ENCODE peak calls at places on chromosome 12, in ten cellular contexts. One of them, this sample, is unnamed.

GRCh38 chr12:88172844-88173407 is 30.8 kb downstream of the TMTC3 start:
- DNase-seq in stimulated activated CD8-positive, alpha-beta memory T cell treated with anti-CD3 and anti-CD28 coated beads, Interleukin-12 subunit alpha, Interleukin-12 subunit beta, amount 100 ng/mL, for 1 hour: no peak
- DNase-seq in G401: no peak
- DNase-seq in aorta: no peak
- DNase-seq in nephron progenitor cell: no peak
- DNase-seq in ecto neural progenitor cell: no peak
- DNase-seq in gastrocnemius medialis: no peak
- DNase-seq in AG04450: no peak
- DNase-seq in D341Med: no peak
- DNase-seq in NCI-H1092 treated with DMSO at 0.1 percent for 48 hours: no peak
- DNase-seq in this sample: no peak

GRCh38 chr12:53327435-53328042 is 6.1 kb upstream of the AAAS start:
- DNase-seq in nephron progenitor cell: no peak
- DNase-seq in aorta: no peak
- DNase-seq in ecto neural progenitor cell: no peak
- DNase-seq in gastrocnemius medialis: no peak
- DNase-seq in stimulated activated CD8-positive, alpha-beta memory T cell treated with anti-CD3 and anti-CD28 coated beads, Interleukin-12 subunit alpha, Interleukin-12 subunit beta, amount 100 ng/mL, for 1 hour: no peak
- DNase-seq in G401: peak
- DNase-seq in NCI-H1092 treated with DMSO at 0.1 percent for 48 hours: no peak
- DNase-seq in AG04450: no peak
- DNase-seq in D341Med: no peak
- DNase-seq in this sample: no peak

GRCh38 chr12:6828671-6829531 is 694 bp downstream of the P3H3 start:
- DNase-seq in NCI-H1092 treated with DMSO at 0.1 percent for 48 hours: peak
- DNase-seq in AG04450: no peak
- DNase-seq in D341Med: peak
- DNase-seq in gastrocnemius medialis: no peak
- DNase-seq in stimulated activated CD8-positive, alpha-beta memory T cell treated with anti-CD3 and anti-CD28 coated beads, Interleukin-12 subunit alpha, Interleukin-12 subunit beta, amount 100 ng/mL, for 1 hour: no peak
- DNase-seq in G401: peak
- DNase-seq in aorta: peak
- DNase-seq in nephron progenitor cell: peak
- DNase-seq in ecto neural progenitor cell: peak
- DNase-seq in this sample: peak

GRCh38 chr12:101697197-101697929 is at the start of gene CHPT1:
- DNase-seq in gastrocnemius medialis: peak
- DNase-seq in stimulated activated CD8-positive, alpha-beta memory T cell treated with anti-CD3 and anti-CD28 coated beads, Interleukin-12 subunit alpha, Interleukin-12 subunit beta, amount 100 ng/mL, for 1 hour: peak
- DNase-seq in D341Med: peak
- DNase-seq in NCI-H1092 treated with DMSO at 0.1 percent for 48 hours: peak
- DNase-seq in AG04450: no peak
- DNase-seq in aorta: peak
- DNase-seq in ecto neural progenitor cell: peak
- DNase-seq in G401: peak
- DNase-seq in nephron progenitor cell: peak
- DNase-seq in this sample: peak

GRCh38 chr12:47989666-47990065 is 14.6 kb downstream of the COL2A1 start:
- DNase-seq in gastrocnemius medialis: no peak
- DNase-seq in ecto neural progenitor cell: no peak
- DNase-seq in D341Med: no peak
- DNase-seq in NCI-H1092 treated with DMSO at 0.1 percent for 48 hours: no peak
- DNase-seq in aorta: peak
- DNase-seq in AG04450: no peak
- DNase-seq in G401: no peak
- DNase-seq in nephron progenitor cell: no peak
- DNase-seq in stimulated activated CD8-positive, alpha-beta memory T cell treated with anti-CD3 and anti-CD28 coated beads, Interleukin-12 subunit alpha, Interleukin-12 subunit beta, amount 100 ng/mL, for 1 hour: no peak
- DNase-seq in this sample: no peak

GRCh38 chr12:111354511-111354910 is 14.4 kb downstream of the PHETA1 start:
- DNase-seq in nephron progenitor cell: no peak
- DNase-seq in NCI-H1092 treated with DMSO at 0.1 percent for 48 hours: no peak
- DNase-seq in D341Med: no peak
- DNase-seq in gastrocnemius medialis: no peak
- DNase-seq in stimulated activated CD8-positive, alpha-beta memory T cell treated with anti-CD3 and anti-CD28 coated beads, Interleukin-12 subunit alpha, Interleukin-12 subunit beta, amount 100 ng/mL, for 1 hour: no peak
- DNase-seq in ecto neural progenitor cell: no peak
- DNase-seq in aorta: no peak
- DNase-seq in G401: no peak
- DNase-seq in AG04450: no peak
- DNase-seq in this sample: no peak

GRCh38 chr12:93832126-93832525 is 155.0 kb downstream of the CRADD start:
- DNase-seq in nephron progenitor cell: no peak
- DNase-seq in NCI-H1092 treated with DMSO at 0.1 percent for 48 hours: no peak
- DNase-seq in aorta: no peak
- DNase-seq in ecto neural progenitor cell: no peak
- DNase-seq in stimulated activated CD8-positive, alpha-beta memory T cell treated with anti-CD3 and anti-CD28 coated beads, Interleukin-12 subunit alpha, Interleukin-12 subunit beta, amount 100 ng/mL, for 1 hour: no peak
- DNase-seq in gastrocnemius medialis: no peak
- DNase-seq in D341Med: no peak
- DNase-seq in G401: no peak
- DNase-seq in AG04450: no peak
- DNase-seq in this sample: no peak

GRCh38 chr12:88056571-88056970 is 27.4 kb upstream of the C12orf50 start:
- DNase-seq in gastrocnemius medialis: no peak
- DNase-seq in ecto neural progenitor cell: no peak
- DNase-seq in G401: no peak
- DNase-seq in aorta: no peak
- DNase-seq in AG04450: no peak
- DNase-seq in D341Med: no peak
- DNase-seq in nephron progenitor cell: no peak
- DNase-seq in NCI-H1092 treated with DMSO at 0.1 percent for 48 hours: no peak
- DNase-seq in stimulated activated CD8-positive, alpha-beta memory T cell treated with anti-CD3 and anti-CD28 coated beads, Interleukin-12 subunit alpha, Interleukin-12 subunit beta, amount 100 ng/mL, for 1 hour: no peak
- DNase-seq in this sample: no peak

GRCh38 chr12:50246873-50247612 is 36.3 kb downstream of the LIMA1 start:
- DNase-seq in gastrocnemius medialis: peak
- DNase-seq in stimulated activated CD8-positive, alpha-beta memory T cell treated with anti-CD3 and anti-CD28 coated beads, Interleukin-12 subunit alpha, Interleukin-12 subunit beta, amount 100 ng/mL, for 1 hour: no peak
- DNase-seq in G401: peak
- DNase-seq in aorta: peak
- DNase-seq in AG04450: peak
- DNase-seq in D341Med: no peak
- DNase-seq in nephron progenitor cell: no peak
- DNase-seq in NCI-H1092 treated with DMSO at 0.1 percent for 48 hours: no peak
- DNase-seq in ecto neural progenitor cell: no peak
- DNase-seq in this sample: no peak

GRCh38 chr12:75444444-75445136 is 36.0 kb upstream of the GLIPR1 start:
- DNase-seq in D341Med: no peak
- DNase-seq in NCI-H1092 treated with DMSO at 0.1 percent for 48 hours: no peak
- DNase-seq in G401: no peak
- DNase-seq in AG04450: peak
- DNase-seq in gastrocnemius medialis: no peak
- DNase-seq in nephron progenitor cell: no peak
- DNase-seq in aorta: no peak
- DNase-seq in stimulated activated CD8-positive, alpha-beta memory T cell treated with anti-CD3 and anti-CD28 coated beads, Interleukin-12 subunit alpha, Interleukin-12 subunit beta, amount 100 ng/mL, for 1 hour: no peak
- DNase-seq in ecto neural progenitor cell: no peak
- DNase-seq in this sample: no peak